ENCODE peak calls at places on chromosomes 5 and 9, in seven cellular contexts. N is AG09309; E is CD8-positive, alpha-beta T cell; U is stomach; Q is left ventricle myocardium inferior; C is fibroblast of lung; W is fibroblast of mammary gland. M is an unnamed sample.

GRCh38 chr5:124105326-124105725 is 593.3 kb downstream of the CSNK1G3 start:
- DNase-seq in W (no peak), N (no peak), Q (no peak), E (no peak), C (no peak), U (no peak), M (no peak)

GRCh38 chr5:52920929-52921328 is 68.2 kb upstream of the ITGA2 start:
- DNase-seq in E (no peak), C (peak; percentile 43), W (peak; percentile 43), Q (no peak), N (no peak), U (no peak), M (peak; percentile 12)

GRCh38 chr5:36657563-36657995 is 51.2 kb downstream of the SLC1A3 start:
- DNase-seq in W (peak; percentile 100), E (no peak), C (peak; percentile 100), Q (peak; percentile 34), N (peak; percentile 99), U (peak; percentile 57), M (peak; percentile 99)

GRCh38 chr5:139494256-139494655 is 11.7 kb upstream of the STING1 start:
- DNase-seq in N (no peak), U (no peak), C (no peak), W (peak; percentile 40), Q (no peak), E (no peak), M (no peak)

GRCh38 chr5:9653811-9654210 is 23.7 kb upstream of the TAS2R1 start:
- DNase-seq in C (peak; percentile 81), U (peak; percentile 43), Q (peak; percentile 70), W (peak; percentile 48), E (no peak), N (peak; percentile 73), M (peak; percentile 86)

GRCh38 chr9:125906144-125906543 is 159.0 kb downstream of the PBX3 start:
- DNase-seq in N (peak; percentile 74), U (no peak), Q (no peak), E (no peak), C (peak; percentile 39), W (peak; percentile 34), M (no peak)

GRCh38 chr5:151081426-151082273 is 816 bp upstream of the TNIP1 start:
- DNase-seq in W (peak; percentile 49), U (no peak), Q (no peak), E (no peak), C (peak; percentile 75), N (no peak), M (peak; percentile 25)

GRCh38 chr9:33025572-33026347 is 687 bp downstream of the DNAJA1 start:
- DNase-seq in W (peak; percentile 27), C (peak; percentile 49), E (peak; percentile 62), N (no peak), U (peak; percentile 65), Q (peak; percentile 51), M (peak; percentile 52)

GRCh38 chr5:135324897-135325650 is 74.0 kb downstream of the MACROH2A1 start:
- DNase-seq in U (no peak), C (no peak), N (no peak), W (no peak), Q (no peak), E (peak; percentile 7), M (peak; percentile 83)

GRCh38 chr9:19976226-19976625 is 187.4 kb upstream of the SLC24A2 start:
- DNase-seq in Q (no peak), C (no peak), E (peak; percentile 3), N (no peak), U (no peak), W (no peak), M (peak; percentile 86)

GRCh38 chr5:57174128-57174849 is 430 bp downstream of the GPBP1 start:
- DNase-seq in W (no peak), Q (peak; percentile 37), N (no peak), E (peak; percentile 17), U (peak; percentile 41), C (peak; percentile 24), M (peak; percentile 48)

GRCh38 chr9:92954078-92954861 is 6.9 kb downstream of the FGD3 start:
- DNase-seq in E (peak; percentile 79), N (no peak), C (no peak), Q (peak; percentile 52), U (peak; percentile 71), W (peak; percentile 6), M (peak; percentile 85)

GRCh38 chr5:144313147-144313726 is 142.6 kb downstream of the KCTD16 start:
- DNase-seq in E (no peak), U (no peak), C (no peak), W (no peak), N (no peak), Q (no peak), M (no peak)

GRCh38 chr5:123699571-123699970 is 187.6 kb downstream of the CSNK1G3 start:
- DNase-seq in E (no peak), C (no peak), U (no peak), Q (no peak), W (no peak), N (no peak), M (no peak)

GRCh38 chr9:745761-746414 is 95.6 kb upstream of the DMRT1 start:
- DNase-seq in U (no peak), W (peak; percentile 54), Q (no peak), N (no peak), E (no peak), C (no peak), M (no peak)

GRCh38 chr5:148660346-148660660 is 6.0 kb upstream of the HTR4 start:
- DNase-seq in Q (no peak), U (no peak), W (no peak), C (no peak), N (no peak), E (no peak), M (no peak)

GRCh38 chr9:134290603-134291451 is 35.4 kb upstream of the RXRA start:
- DNase-seq in U (no peak), Q (peak; percentile 8), C (no peak), N (no peak), W (no peak), E (no peak), M (no peak)

GRCh38 chr9:110156902-110157301 is 51.1 kb downstream of the C9orf152 start:
- DNase-seq in N (peak; percentile 63), W (peak; percentile 88), E (peak; percentile 11), Q (no peak), U (no peak), C (peak; percentile 46), M (no peak)

GRCh38 chr9:100601216-100601615 is 23.3 kb downstream of the CAVIN4 start:
- DNase-seq in Q (no peak), E (no peak), U (peak; percentile 40), W (peak; percentile 59), N (no peak), C (peak; percentile 54), M (peak; percentile 71)

GRCh38 chr9:128116104-128117083 is 11.1 kb downstream of the PTGES2 start:
- DNase-seq in W (no peak), N (no peak), U (peak; percentile 44), E (no peak), C (no peak), Q (no peak), M (no peak)

GRCh38 chr5:73418244-73418691 is 30.3 kb downstream of the FOXD1 start:
- DNase-seq in N (no peak), C (no peak), W (no peak), Q (no peak), E (no peak), U (no peak), M (peak; percentile 23)

GRCh38 chr5:67010684-67011409 is 185.8 kb downstream of the CD180 start:
- DNase-seq in E (no peak), U (no peak), Q (no peak), W (peak; percentile 95), N (no peak), C (peak; percentile 75), M (peak; percentile 99)

GRCh38 chr5:58871648-58872242 is 288.9 kb downstream of the RAB3C start:
- DNase-seq in Q (no peak), E (no peak), C (peak; percentile 57), U (no peak), W (peak; percentile 52), N (peak; percentile 11), M (peak; percentile 59)

GRCh38 chr9:124696101-124696500 is 75.0 kb downstream of the NR6A1 start:
- DNase-seq in U (no peak), E (no peak), W (peak; percentile 30), Q (no peak), N (no peak), C (peak; percentile 25), M (peak; percentile 33)

GRCh38 chr9:35645736-35646582 is 4.8 kb downstream of the SIT1 start:
- DNase-seq in E (no peak), U (peak; percentile 45), N (no peak), C (no peak), Q (no peak), W (no peak), M (peak; percentile 83)

GRCh38 chr5:150139334-150139733 is 16.3 kb downstream of the PDGFRB start:
- DNase-seq in W (peak; percentile 65), U (no peak), E (no peak), Q (no peak), C (peak; percentile 66), N (no peak), M (no peak)

GRCh38 chr5:179559280-179560252 is 9.2 kb downstream of the RUFY1 start:
- DNase-seq in C (peak; percentile 99), W (peak; percentile 98), Q (peak; percentile 97), U (peak; percentile 98), E (peak; percentile 86), N (peak; percentile 96), M (peak; percentile 100)

DNA sequence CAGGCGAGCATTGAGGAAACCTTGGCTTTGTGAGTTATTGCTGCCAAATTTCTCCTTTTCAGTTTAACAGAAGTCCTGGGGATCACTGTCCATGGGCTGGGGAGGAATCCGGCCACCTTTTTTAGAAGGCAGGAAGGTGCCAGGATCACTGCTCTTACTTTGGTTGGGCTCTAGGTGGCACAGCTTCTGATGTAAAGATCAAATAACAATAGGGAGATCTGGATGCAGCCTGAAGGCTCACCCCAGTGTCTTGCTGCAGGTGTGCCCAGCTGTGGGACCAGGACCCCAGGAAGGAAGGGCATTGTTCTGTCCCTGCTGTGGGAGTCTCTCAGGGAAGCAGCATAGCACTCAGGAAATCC is 69.5 kb downstream of the DAB2IP start:
- DNase-seq in Q (no peak), N (no peak), W (no peak), C (no peak), E (no peak), U (no peak), M (peak; percentile 37)
- TF ChIP-seq CTCF in Q (no peak), N (peak; percentile 27), W (peak; percentile 15), C (no peak), E (no peak), U (no peak), M (peak; percentile 51)

DNA sequence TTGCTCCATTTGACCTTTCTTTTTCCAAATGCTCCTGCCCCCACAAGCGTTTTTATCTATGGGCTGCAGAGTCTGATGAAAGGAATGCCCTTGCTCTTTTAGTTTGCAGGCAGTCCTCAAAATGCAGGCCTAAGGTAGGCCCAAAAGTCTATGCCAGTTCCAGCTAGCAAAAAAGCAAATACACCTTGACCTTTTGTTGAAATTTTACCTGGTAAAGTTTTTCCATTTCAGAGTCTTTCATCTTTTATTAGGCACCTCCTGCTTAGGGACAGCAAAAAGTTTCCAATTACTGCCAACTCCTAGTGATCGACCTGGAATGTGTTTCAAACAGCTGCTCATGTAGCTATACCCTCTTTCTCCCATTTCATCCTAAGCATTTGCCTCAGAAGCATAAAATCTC is 2.7 kb upstream of the LEAP2 start:
- DNase-seq in U (no peak), E (no peak), W (no peak), N (no peak), Q (no peak), C (no peak), M (no peak)
- H3K4me3 ChIP-seq in U (no peak overlapping the region), E (no peak overlapping the region), W (no peak overlapping the region), N (no peak overlapping the region), Q (no peak overlapping the region), C (no peak overlapping the region), M (no peak overlapping the region)

GRCh38 chr9:113352006-113352405 is 2.7 kb downstream of the BSPRY start:
- DNase-seq in E (no peak), Q (no peak), W (no peak), N (no peak), U (no peak), C (no peak), M (no peak)
- TF ChIP-seq CTCF in E (no peak), Q (no peak), W (no peak), N (no peak), U (no peak), C (no peak), M (no peak)

GRCh38 chr5:176157656-176158055 is 80.6 kb upstream of the SIMC1 start:
- DNase-seq in C (no peak), N (peak; percentile 32), Q (no peak), W (peak; percentile 75), E (no peak), U (no peak), M (peak; percentile 43)
- H3K4me3 ChIP-seq in C (no peak overlapping the region), N (no peak overlapping the region), Q (no peak overlapping the region), W (no peak overlapping the region), E (no peak overlapping the region), U (no peak overlapping the region), M (no peak overlapping the region)